ENCODE peak calls at places on chromosomes 12 and 14, in eight cellular contexts. V is upper lobe of left lung, K is uterus, O is prostate gland, A is spleen, J is left lung, D is upper lobe of right lung, E is bronchial epithelial cell. H is an unnamed sample.

GRCh38 chr12:40662366-40662765 is 29.9 kb upstream of the CNTN1 start:
- DNase-seq in V (no peak), K (no peak), O (no peak), A (peak; percentile 66), J (no peak), D (no peak), E (no peak), H (no peak)

GRCh38 chr12:28830491-28830890 is 318.6 kb upstream of the FAR2 start:
- DNase-seq in V (no peak), K (no peak), O (no peak), A (no peak), J (no peak), D (no peak), E (no peak), H (no peak)

GRCh38 chr14:93720076-93720815 is 68.0 kb downstream of the PRIMA1 start:
- DNase-seq in V (no peak), K (no peak), O (no peak), A (peak; percentile 70), J (no peak), D (no peak), E (no peak), H (no peak)

GRCh38 chr12:21989819-21990412 is 48.7 kb upstream of the ABCC9 start:
- DNase-seq in V (no peak), K (no peak), O (no peak), A (no peak), J (no peak), D (no peak), E (peak; percentile 46), H (no peak)

GRCh38 chr12:53201170-53201541 is 5.9 kb downstream of the ITGB7 start:
- DNase-seq in V (no peak), K (no peak), O (no peak), A (no peak), J (no peak), D (no peak), E (no peak), H (no peak)

GRCh38 chr12:106304797-106305196 is 2.3 kb downstream of the TCP11L2 start:
- DNase-seq in V (no peak), K (no peak), O (no peak), A (no peak), J (no peak), D (no peak), E (no peak), H (no peak)

GRCh38 chr14:93045211-93045674 is 70.5 kb downstream of the ITPK1 start:
- DNase-seq in V (no peak), K (no peak), O (no peak), A (peak; percentile 79), J (no peak), D (no peak), E (no peak), H (no peak)

GRCh38 chr12:26539131-26539530 is 293.9 kb downstream of the ITPR2 start:
- DNase-seq in V (no peak), K (no peak), O (no peak), A (no peak), J (no peak), D (no peak), E (no peak), H (no peak)

GRCh38 chr12:100164153-100164704 is 21.6 kb upstream of the BLTP3B start:
- DNase-seq in V (no peak), K (no peak), O (no peak), A (no peak), J (no peak), D (no peak), E (no peak), H (no peak)

GRCh38 chr12:110466791-110467190 is 1.3 kb downstream of the GPN3 start:
- DNase-seq in V (no peak), K (no peak), O (no peak), A (no peak), J (no peak), D (no peak), E (no peak), H (no peak)

GRCh38 chr12:68240079-68240478 is 13.3 kb downstream of the IL22 start:
- DNase-seq in V (no peak), K (peak; percentile 41), O (no peak), A (no peak), J (no peak), D (no peak), E (peak; percentile 75), H (no peak)

GRCh38 chr12:55142896-55143870 is 17.0 kb downstream of the OR9K2 start:
- DNase-seq in V (no peak), K (no peak), O (peak; percentile 32), A (no peak), J (no peak), D (no peak), E (peak; percentile 51), H (no peak)

GRCh38 chr14:75249958-75250336 is 28.7 kb upstream of the FOS start:
- DNase-seq in V (no peak), K (no peak), O (no peak), A (no peak), J (no peak), D (no peak), E (no peak), H (no peak)

GRCh38 chr14:61923348-61923747 is 161.1 kb downstream of the SNAPC1 start:
- DNase-seq in V (no peak), K (no peak), O (no peak), A (no peak), J (no peak), D (no peak), E (peak; percentile 24), H (no peak)

GRCh38 chr12:50400104-50400637 is 514 bp upstream of the LARP4 start:
- DNase-seq in V (no peak), K (no peak), O (no peak), A (no peak), J (no peak), D (no peak), E (no peak), H (no peak)

GRCh38 chr14:35944847-35945246 is 118.7 kb downstream of the BRMS1L start:
- DNase-seq in V (no peak), K (no peak), O (no peak), A (no peak), J (no peak), D (no peak), E (peak; percentile 35), H (no peak)

GRCh38 chr14:90858511-90858910 is 42.3 kb upstream of the TTC7B start:
- DNase-seq in V (no peak), K (no peak), O (no peak), A (no peak), J (no peak), D (no peak), E (no peak), H (no peak)

GRCh38 chr14:90853116-90853515 is 36.9 kb upstream of the TTC7B start:
- DNase-seq in V (no peak), K (no peak), O (no peak), A (no peak), J (no peak), D (no peak), E (no peak), H (no peak)

DNA sequence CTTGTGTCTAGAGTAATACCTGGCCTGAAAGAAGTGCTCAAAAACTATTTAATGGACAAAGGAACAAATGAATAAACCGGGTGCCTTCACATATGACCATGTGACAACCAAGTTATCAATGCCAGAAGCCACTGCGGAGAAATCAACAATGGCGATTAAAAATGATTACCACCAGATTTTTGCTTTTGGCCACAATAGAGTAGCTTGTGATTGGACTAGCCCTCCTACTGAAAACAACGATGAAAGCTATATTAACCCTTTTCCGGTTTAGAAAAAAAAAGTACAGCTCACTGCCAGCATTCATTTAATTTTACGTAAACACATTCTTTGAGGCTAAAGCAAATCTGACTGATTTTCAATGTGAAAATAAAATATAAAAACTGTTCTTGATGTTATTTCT is 41.6 kb upstream of the TTC7B start:
- DNase-seq in V (no peak), K (no peak), O (no peak), A (no peak), J (no peak), D (no peak), E (no peak), H (no peak)
- H3K4me3 ChIP-seq in V (no peak overlapping the region), K (no peak overlapping the region), O (no peak overlapping the region), A (no peak overlapping the region), J (no peak overlapping the region), D (peak overlapping the region; percentile 17), E (no peak overlapping the region), H (no peak overlapping the region)

GRCh38 chr12:20716037-20716436 is 20.9 kb downstream of the SLCO1C1 start:
- DNase-seq in V (no peak), K (no peak), O (no peak), A (no peak), J (no peak), D (no peak), E (no peak), H (no peak)
- TF ChIP-seq CTCF in V (no peak), K (no peak), O (peak; percentile 11), A (no peak), J (no peak), D (no peak), E (no peak), H (peak; percentile 6)

GRCh38 chr14:63644741-63645140 is 3.1 kb upstream of the WDR89 start:
- DNase-seq in V (no peak), K (no peak), O (no peak), A (no peak), J (no peak), D (no peak), E (peak; percentile 26), H (no peak)

GRCh38 chr14:63642656-63643382 is 1.1 kb upstream of the WDR89 start:
- DNase-seq in V (no peak), K (no peak), O (no peak), A (no peak), J (no peak), D (no peak), E (no peak), H (no peak)

GRCh38 chr14:63642229-63642611 is 549 bp upstream of the WDR89 start:
- DNase-seq in V (peak; percentile 88), K (peak; percentile 76), O (peak; percentile 93), A (peak; percentile 86), J (peak; percentile 84), D (peak; percentile 76), E (peak; percentile 94), H (peak; percentile 86)

GRCh38 chr14:63641473-63642228 is at the start of gene WDR89:
- DNase-seq in V (peak; percentile 98), K (peak; percentile 97), O (peak; percentile 99), A (peak; percentile 97), J (peak; percentile 98), D (peak; percentile 97), E (peak; percentile 98), H (peak; percentile 98)
- H3K4me3 ChIP-seq in V (peak within 1 kb of the TSS; percentile 73), K (peak within 1 kb of the TSS; percentile 57), O (peak within 1 kb of the TSS; percentile 53), A (peak within 1 kb of the TSS; percentile 58), J (peak within 1 kb of the TSS; percentile 65), D (peak within 1 kb of the TSS; percentile 68), E (peak within 1 kb of the TSS; percentile 52), H (peak within 1 kb of the TSS; percentile 46)

DNA sequence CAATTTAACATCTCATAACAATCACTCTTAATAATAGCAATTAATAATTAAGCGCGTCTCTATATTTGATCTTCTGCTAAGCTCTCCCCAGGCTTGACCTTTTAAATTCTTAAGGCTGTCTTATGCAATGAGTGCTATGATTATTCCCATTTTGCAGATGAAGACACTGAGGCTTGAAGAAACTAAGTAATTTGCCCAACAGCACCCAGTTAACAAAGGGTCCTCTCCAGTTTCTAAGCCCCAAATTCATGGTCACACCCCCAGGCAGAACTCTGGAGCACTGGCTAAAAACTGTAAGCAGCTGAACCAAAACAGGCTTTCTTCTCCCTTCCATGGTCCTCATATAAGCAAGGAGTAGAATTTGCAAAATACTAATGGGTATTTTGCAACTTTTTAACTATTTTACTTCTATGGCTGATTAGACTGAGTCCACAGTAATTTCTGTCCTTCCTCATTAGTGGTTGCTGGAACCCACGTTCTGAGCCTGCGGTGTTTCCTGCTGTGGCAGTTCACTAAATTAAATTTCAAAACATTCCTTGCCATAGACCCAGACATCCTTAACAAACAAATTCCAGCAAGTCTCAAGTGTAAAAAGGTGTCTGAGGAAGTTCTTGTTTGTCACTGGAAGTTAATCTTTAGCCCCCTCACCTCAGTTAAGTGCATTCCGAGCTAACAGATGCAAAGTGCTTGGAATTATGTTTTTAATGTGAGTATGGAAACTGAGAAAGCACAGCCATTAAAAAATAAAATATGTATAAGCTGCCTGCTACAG is 76.5 kb downstream of the TMEM132D start:
- DNase-seq in V (no peak), K (no peak), O (no peak), A (no peak), J (no peak), D (no peak), E (no peak), H (no peak)
- TF ChIP-seq CTCF in V (no peak), K (no peak), O (no peak), A (no peak), J (no peak), D (no peak), E (no peak), H (no peak)